ENCODE peak calls at places on chromosome 21, in six cellular contexts. One of them, this sample, is unnamed.

GRCh38 chr21:39542736-39543135 is 70.0 kb upstream of the B3GALT5 start:
- DNase-seq in IMR-90: no peak
- DNase-seq in GM12864: no peak
- DNase-seq in astrocyte of the cerebellum: no peak
- DNase-seq in choroid plexus epithelial cell: no peak
- DNase-seq in colonic mucosa: peak; percentile 51
- DNase-seq in this sample: no peak

GRCh38 chr21:34737115-34737514 is 68.3 kb downstream of the CLIC6 start:
- DNase-seq in IMR-90: no peak
- DNase-seq in GM12864: no peak
- DNase-seq in astrocyte of the cerebellum: no peak
- DNase-seq in choroid plexus epithelial cell: no peak
- DNase-seq in colonic mucosa: no peak
- DNase-seq in this sample: no peak

GRCh38 chr21:45468971-45469272 is 64.0 kb downstream of the COL18A1 start:
- DNase-seq in IMR-90: no peak
- DNase-seq in GM12864: no peak
- DNase-seq in astrocyte of the cerebellum: no peak
- DNase-seq in choroid plexus epithelial cell: no peak
- DNase-seq in colonic mucosa: no peak
- DNase-seq in this sample: no peak

GRCh38 chr21:27840273-27840672 is 873.4 kb upstream of the ADAMTS5 start:
- DNase-seq in IMR-90: no peak
- DNase-seq in GM12864: no peak
- DNase-seq in astrocyte of the cerebellum: no peak
- DNase-seq in choroid plexus epithelial cell: no peak
- DNase-seq in colonic mucosa: no peak
- DNase-seq in this sample: no peak

GRCh38 chr21:14533555-14534400 is 12.3 kb downstream of the SAMSN1 start:
- DNase-seq in IMR-90: no peak
- DNase-seq in GM12864: no peak
- DNase-seq in astrocyte of the cerebellum: peak; percentile 23
- DNase-seq in choroid plexus epithelial cell: peak; percentile 88
- DNase-seq in colonic mucosa: no peak
- DNase-seq in this sample: no peak

GRCh38 chr21:41068411-41069304 is 99.3 kb upstream of the BACE2 start:
- DNase-seq in IMR-90: peak; percentile 23
- DNase-seq in GM12864: peak; percentile 8
- DNase-seq in astrocyte of the cerebellum: peak; percentile 41
- DNase-seq in choroid plexus epithelial cell: peak; percentile 51
- DNase-seq in colonic mucosa: peak; percentile 72
- DNase-seq in this sample: no peak

GRCh38 chr21:20270365-20271055 is 727.7 kb upstream of the NCAM2 start:
- DNase-seq in IMR-90: no peak
- DNase-seq in GM12864: no peak
- DNase-seq in astrocyte of the cerebellum: no peak
- DNase-seq in choroid plexus epithelial cell: no peak
- DNase-seq in colonic mucosa: no peak
- DNase-seq in this sample: no peak

GRCh38 chr21:30206551-30207251 is 9.2 kb downstream of the CLDN8 start:
- DNase-seq in IMR-90: no peak
- DNase-seq in GM12864: no peak
- DNase-seq in astrocyte of the cerebellum: no peak
- DNase-seq in choroid plexus epithelial cell: peak; percentile 63
- DNase-seq in colonic mucosa: no peak
- DNase-seq in this sample: no peak

GRCh38 chr21:46111193-46111571 is 13.3 kb downstream of the COL6A2 start:
- DNase-seq in IMR-90: no peak
- DNase-seq in GM12864: no peak
- DNase-seq in astrocyte of the cerebellum: no peak
- DNase-seq in choroid plexus epithelial cell: no peak
- DNase-seq in colonic mucosa: no peak
- DNase-seq in this sample: no peak

GRCh38 chr21:29117372-29117955 is 13.0 kb upstream of the MAP3K7CL start:
- DNase-seq in IMR-90: no peak
- DNase-seq in GM12864: peak; percentile 43
- DNase-seq in astrocyte of the cerebellum: no peak
- DNase-seq in choroid plexus epithelial cell: no peak
- DNase-seq in colonic mucosa: no peak
- DNase-seq in this sample: no peak

GRCh38 chr21:45118099-45118498 is 43.7 kb downstream of the ADARB1 start:
- DNase-seq in IMR-90: no peak
- DNase-seq in GM12864: no peak
- DNase-seq in astrocyte of the cerebellum: no peak
- DNase-seq in choroid plexus epithelial cell: no peak
- DNase-seq in colonic mucosa: no peak
- DNase-seq in this sample: no peak

GRCh38 chr21:27277122-27277521 is 310.2 kb upstream of the ADAMTS5 start:
- DNase-seq in IMR-90: peak; percentile 76
- DNase-seq in GM12864: no peak
- DNase-seq in astrocyte of the cerebellum: no peak
- DNase-seq in choroid plexus epithelial cell: peak; percentile 50
- DNase-seq in colonic mucosa: no peak
- DNase-seq in this sample: no peak

GRCh38 chr21:46357335-46357604 is 33.3 kb downstream of the PCNT start:
- DNase-seq in IMR-90: no peak
- DNase-seq in GM12864: no peak
- DNase-seq in astrocyte of the cerebellum: no peak
- DNase-seq in choroid plexus epithelial cell: no peak
- DNase-seq in colonic mucosa: no peak
- DNase-seq in this sample: no peak

GRCh38 chr21:35478096-35479080 is 429.3 kb upstream of the RUNX1 start:
- DNase-seq in IMR-90: peak; percentile 24
- DNase-seq in GM12864: no peak
- DNase-seq in astrocyte of the cerebellum: no peak
- DNase-seq in choroid plexus epithelial cell: peak; percentile 68
- DNase-seq in colonic mucosa: no peak
- DNase-seq in this sample: no peak

GRCh38 chr21:46161180-46161799 is 5.9 kb upstream of the FTCD start:
- DNase-seq in IMR-90: no peak
- DNase-seq in GM12864: no peak
- DNase-seq in astrocyte of the cerebellum: no peak
- DNase-seq in choroid plexus epithelial cell: no peak
- DNase-seq in colonic mucosa: peak; percentile 16
- DNase-seq in this sample: no peak

GRCh38 chr21:17730782-17731181 is 88.4 kb downstream of the C21orf91 start:
- DNase-seq in IMR-90: no peak
- DNase-seq in GM12864: no peak
- DNase-seq in astrocyte of the cerebellum: no peak
- DNase-seq in choroid plexus epithelial cell: peak; percentile 82
- DNase-seq in colonic mucosa: no peak
- DNase-seq in this sample: no peak

GRCh38 chr21:43701936-43702784 is 16.8 kb upstream of the PDXK start:
- DNase-seq in IMR-90: no peak
- DNase-seq in GM12864: no peak
- DNase-seq in astrocyte of the cerebellum: no peak
- DNase-seq in choroid plexus epithelial cell: no peak
- DNase-seq in colonic mucosa: no peak
- DNase-seq in this sample: no peak

GRCh38 chr21:29403922-29404538 is 105.3 kb downstream of the BACH1 start:
- DNase-seq in IMR-90: no peak
- DNase-seq in GM12864: no peak
- DNase-seq in astrocyte of the cerebellum: no peak
- DNase-seq in choroid plexus epithelial cell: no peak
- DNase-seq in colonic mucosa: no peak
- DNase-seq in this sample: no peak

GRCh38 chr21:25903599-25903998 is 168.8 kb downstream of the GABPA start:
- DNase-seq in IMR-90: no peak
- DNase-seq in GM12864: no peak
- DNase-seq in astrocyte of the cerebellum: no peak
- DNase-seq in choroid plexus epithelial cell: no peak
- DNase-seq in colonic mucosa: no peak
- DNase-seq in this sample: no peak

GRCh38 chr21:40099809-40100208 is 232.6 kb downstream of the PCP4 start:
- DNase-seq in IMR-90: no peak
- DNase-seq in GM12864: no peak
- DNase-seq in astrocyte of the cerebellum: no peak
- DNase-seq in choroid plexus epithelial cell: no peak
- DNase-seq in colonic mucosa: no peak
- DNase-seq in this sample: no peak

GRCh38 chr21:15058718-15059316 is 6.0 kb downstream of the NRIP1 start:
- DNase-seq in IMR-90: peak; percentile 68
- DNase-seq in GM12864: no peak
- DNase-seq in astrocyte of the cerebellum: no peak
- DNase-seq in choroid plexus epithelial cell: peak; percentile 65
- DNase-seq in colonic mucosa: no peak
- DNase-seq in this sample: peak; percentile 46

GRCh38 chr21:45010860-45011259 is 63.5 kb upstream of the ADARB1 start:
- DNase-seq in IMR-90: no peak
- DNase-seq in GM12864: no peak
- DNase-seq in astrocyte of the cerebellum: no peak
- DNase-seq in choroid plexus epithelial cell: no peak
- DNase-seq in colonic mucosa: no peak
- DNase-seq in this sample: no peak

GRCh38 chr21:14072761-14073535 is 137.8 kb downstream of the LIPI start:
- DNase-seq in IMR-90: no peak
- DNase-seq in GM12864: no peak
- DNase-seq in astrocyte of the cerebellum: no peak
- DNase-seq in choroid plexus epithelial cell: no peak
- DNase-seq in colonic mucosa: no peak
- DNase-seq in this sample: no peak

GRCh38 chr21:35390013-35390776 is 341.1 kb upstream of the RUNX1 start:
- DNase-seq in IMR-90: peak; percentile 79
- DNase-seq in GM12864: no peak
- DNase-seq in astrocyte of the cerebellum: no peak
- DNase-seq in choroid plexus epithelial cell: peak; percentile 62
- DNase-seq in colonic mucosa: no peak
- DNase-seq in this sample: no peak

GRCh38 chr21:44869860-44870747 is 3.4 kb downstream of the PTTG1IP start:
- DNase-seq in IMR-90: peak; percentile 96
- DNase-seq in GM12864: no peak
- DNase-seq in astrocyte of the cerebellum: peak; percentile 93
- DNase-seq in choroid plexus epithelial cell: peak; percentile 97
- DNase-seq in colonic mucosa: no peak
- DNase-seq in this sample: peak; percentile 70

GRCh38 chr21:26977741-26978140 is 10.9 kb upstream of the ADAMTS5 start:
- DNase-seq in IMR-90: peak; percentile 61
- DNase-seq in GM12864: no peak
- DNase-seq in astrocyte of the cerebellum: no peak
- DNase-seq in choroid plexus epithelial cell: no peak
- DNase-seq in colonic mucosa: no peak
- DNase-seq in this sample: no peak

GRCh38 chr21:26581818-26582217 is 8.7 kb upstream of the CYYR1 start:
- DNase-seq in IMR-90: no peak
- DNase-seq in GM12864: no peak
- DNase-seq in astrocyte of the cerebellum: no peak
- DNase-seq in choroid plexus epithelial cell: no peak
- DNase-seq in colonic mucosa: no peak
- DNase-seq in this sample: no peak

DNA sequence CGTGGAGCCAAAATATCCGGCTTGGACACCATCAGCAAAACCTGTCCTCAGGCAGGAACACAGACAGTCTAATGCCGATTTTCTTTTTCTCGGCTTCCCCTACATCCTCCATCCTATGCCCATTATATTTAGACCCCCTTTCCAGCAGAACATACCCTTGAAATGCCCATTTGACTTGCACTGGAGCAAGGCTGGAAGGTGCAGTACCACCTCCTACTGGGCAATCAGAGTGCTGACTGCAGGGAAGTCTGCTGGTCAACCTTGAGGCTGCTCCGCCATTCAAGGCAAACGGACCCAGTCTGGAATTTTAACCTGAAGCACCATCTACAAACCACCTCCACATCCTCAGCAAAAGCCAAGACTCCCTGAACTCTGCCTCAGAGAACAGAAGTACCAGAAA is 79.5 kb downstream of the TIAM1 start:
- DNase-seq in IMR-90: no peak
- DNase-seq in GM12864: no peak
- DNase-seq in astrocyte of the cerebellum: no peak
- DNase-seq in choroid plexus epithelial cell: no peak
- DNase-seq in colonic mucosa: no peak
- DNase-seq in this sample: no peak
- TF ChIP-seq CTCF in IMR-90: no peak
- TF ChIP-seq CTCF in GM12864: no peak
- TF ChIP-seq CTCF in astrocyte of the cerebellum: no peak
- TF ChIP-seq CTCF in choroid plexus epithelial cell: peak; percentile 30
- TF ChIP-seq CTCF in colonic mucosa: no peak
- TF ChIP-seq CTCF in this sample: no peak

GRCh38 chr21:38241029-38241740 is 15.6 kb upstream of the KCNJ15 start:
- DNase-seq in IMR-90: no peak
- DNase-seq in GM12864: no peak
- DNase-seq in astrocyte of the cerebellum: peak; percentile 96
- DNase-seq in choroid plexus epithelial cell: peak; percentile 76
- DNase-seq in colonic mucosa: no peak
- DNase-seq in this sample: peak; percentile 31

GRCh38 chr21:38240121-38240520 is 16.7 kb upstream of the KCNJ15 start:
- DNase-seq in IMR-90: no peak
- DNase-seq in GM12864: no peak
- DNase-seq in astrocyte of the cerebellum: no peak
- DNase-seq in choroid plexus epithelial cell: no peak
- DNase-seq in colonic mucosa: no peak
- DNase-seq in this sample: no peak

GRCh38 chr21:38242036-38242435 is 14.8 kb upstream of the KCNJ15 start:
- DNase-seq in IMR-90: no peak
- DNase-seq in GM12864: no peak
- DNase-seq in astrocyte of the cerebellum: no peak
- DNase-seq in choroid plexus epithelial cell: peak; percentile 23
- DNase-seq in colonic mucosa: no peak
- DNase-seq in this sample: no peak

GRCh38 chr21:38234395-38235142 is 22.2 kb upstream of the KCNJ15 start:
- DNase-seq in IMR-90: no peak
- DNase-seq in GM12864: no peak
- DNase-seq in astrocyte of the cerebellum: no peak
- DNase-seq in choroid plexus epithelial cell: no peak
- DNase-seq in colonic mucosa: peak; percentile 27
- DNase-seq in this sample: no peak

GRCh38 chr21:38236232-38236631 is 20.6 kb upstream of the KCNJ15 start:
- DNase-seq in IMR-90: no peak
- DNase-seq in GM12864: no peak
- DNase-seq in astrocyte of the cerebellum: no peak
- DNase-seq in choroid plexus epithelial cell: peak; percentile 53
- DNase-seq in colonic mucosa: no peak
- DNase-seq in this sample: no peak
- H3K4me3 ChIP-seq in IMR-90: no peak overlapping the region
- H3K4me3 ChIP-seq in GM12864: no peak overlapping the region
- H3K4me3 ChIP-seq in astrocyte of the cerebellum: no peak overlapping the region
- H3K4me3 ChIP-seq in choroid plexus epithelial cell: no peak overlapping the region
- H3K4me3 ChIP-seq in colonic mucosa: no peak overlapping the region
- H3K4me3 ChIP-seq in this sample: no peak overlapping the region

GRCh38 chr21:36706951-36707762 is 8.2 kb downstream of the SIM2 start:
- DNase-seq in IMR-90: peak; percentile 37
- DNase-seq in GM12864: no peak
- DNase-seq in astrocyte of the cerebellum: no peak
- DNase-seq in choroid plexus epithelial cell: peak; percentile 37
- DNase-seq in colonic mucosa: peak; percentile 17
- DNase-seq in this sample: no peak
- TF ChIP-seq CTCF in IMR-90: no peak
- TF ChIP-seq CTCF in GM12864: no peak
- TF ChIP-seq CTCF in astrocyte of the cerebellum: no peak
- TF ChIP-seq CTCF in choroid plexus epithelial cell: peak; percentile 30
- TF ChIP-seq CTCF in colonic mucosa: no peak
- TF ChIP-seq CTCF in this sample: no peak

DNA sequence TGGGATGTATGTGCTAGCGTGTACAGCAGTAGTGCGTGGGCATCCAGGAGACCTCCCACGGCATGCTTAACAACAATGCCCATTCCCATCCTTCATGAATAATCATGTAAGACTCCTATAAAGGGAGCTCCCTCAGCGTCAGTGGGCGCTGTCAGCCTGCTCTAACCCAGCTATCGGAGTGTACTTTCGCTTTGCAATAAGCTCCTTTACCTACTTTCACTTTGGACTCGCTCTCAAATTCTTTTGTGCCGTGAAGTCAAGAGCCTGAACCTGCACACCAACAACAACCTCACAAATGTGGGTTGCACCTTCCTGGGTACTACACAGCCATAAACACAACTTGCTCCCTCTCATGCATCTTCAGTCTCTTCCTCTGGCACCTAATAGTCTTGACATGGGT is 114.8 kb upstream of the PAXBP1 start:
- DNase-seq in IMR-90: no peak
- DNase-seq in GM12864: no peak
- DNase-seq in astrocyte of the cerebellum: no peak
- DNase-seq in choroid plexus epithelial cell: no peak
- DNase-seq in colonic mucosa: no peak
- DNase-seq in this sample: no peak
- H3K4me3 ChIP-seq in IMR-90: peak overlapping the region; percentile 41
- H3K4me3 ChIP-seq in GM12864: no peak overlapping the region
- H3K4me3 ChIP-seq in astrocyte of the cerebellum: no peak overlapping the region
- H3K4me3 ChIP-seq in choroid plexus epithelial cell: no peak overlapping the region
- H3K4me3 ChIP-seq in colonic mucosa: no peak overlapping the region
- H3K4me3 ChIP-seq in this sample: no peak overlapping the region

This sample was measured in BJ.